ENCODE peak calls at places on chromosomes 11 and 22, in seven cellular contexts. T is activated T-cell treated with anti-CD3 and anti-CD28 coated beads for 1 hour, O is GOT3, L is T-helper 2 cell, I is Ammon's horn, X is NCI-H146, Q is GM13977. N is an unnamed sample.

GRCh38 chr11:79536155-79536917 is 95.5 kb upstream of the TENM4 start:
- DNase-seq in T (no peak), O (no peak), L (no peak), I (no peak), X (no peak), Q (no peak), N (no peak)

GRCh38 chr11:111465400-111465799 is 46.8 kb downstream of the BTG4 start:
- DNase-seq in T (no peak), O (no peak), L (no peak), I (no peak), X (no peak), Q (no peak), N (no peak)

GRCh38 chr22:30582788-30583575 is 8.5 kb upstream of the GAL3ST1 start:
- DNase-seq in T (no peak), O (no peak), L (no peak), I (peak), X (no peak), Q (no peak), N (no peak)

GRCh38 chr11:36638586-36638985 is 40.5 kb upstream of the RAG2 start:
- DNase-seq in T (no peak), O (no peak), L (no peak), I (no peak), X (no peak), Q (no peak), N (no peak)

GRCh38 chr11:69088676-69089146 is 40.0 kb downstream of the TPCN2 start:
- DNase-seq in T (peak), O (no peak), L (peak), I (peak), X (peak), Q (peak), N (peak)

GRCh38 chr22:17841836-17842235 is 67.6 kb upstream of the BID start:
- DNase-seq in T (no peak), O (no peak), L (no peak), I (no peak), X (no peak), Q (no peak), N (no peak)

GRCh38 chr11:117906710-117907109 is 22.5 kb downstream of the TMPRSS13 start:
- DNase-seq in T (no peak), O (no peak), L (no peak), I (no peak), X (no peak), Q (no peak), N (no peak)

GRCh38 chr11:73270089-73270854 is 1.9 kb upstream of the P2RY6 start:
- DNase-seq in T (no peak), O (no peak), L (no peak), I (no peak), X (no peak), Q (no peak), N (no peak)

GRCh38 chr11:112195906-112196305 is 20.6 kb downstream of the BCO2 start:
- DNase-seq in T (no peak), O (no peak), L (no peak), I (no peak), X (no peak), Q (no peak), N (no peak)

GRCh38 chr11:112082729-112083128 is 3.8 kb downstream of the TIMM8B start:
- DNase-seq in T (no peak), O (no peak), L (no peak), I (no peak), X (no peak), Q (no peak), N (no peak)

GRCh38 chr11:133893381-133893780 is 48.1 kb upstream of the SPATA19 start:
- DNase-seq in T (no peak), O (no peak), L (no peak), I (no peak), X (no peak), Q (no peak), N (no peak)

GRCh38 chr11:44615913-44616806 is 50.7 kb downstream of the CD82 start:
- DNase-seq in T (no peak), O (no peak), L (no peak), I (no peak), X (no peak), Q (no peak), N (no peak)

GRCh38 chr22:24697671-24698082 is 76.8 kb downstream of the PIWIL3 start:
- DNase-seq in T (no peak), O (no peak), L (no peak), I (no peak), X (no peak), Q (no peak), N (no peak)

GRCh38 chr11:112334381-112334780 is 73.7 kb upstream of the PLET1 start:
- DNase-seq in T (no peak), O (no peak), L (no peak), I (no peak), X (no peak), Q (no peak), N (no peak)

GRCh38 chr11:68153742-68154141 is 32.6 kb upstream of the CHKA start:
- DNase-seq in T (no peak), O (no peak), L (no peak), I (no peak), X (no peak), Q (no peak), N (no peak)

GRCh38 chr22:49574861-49575702 is 252.6 kb downstream of the BRD1 start:
- DNase-seq in T (no peak), O (no peak), L (no peak), I (no peak), X (no peak), Q (no peak), N (no peak)

GRCh38 chr11:65315204-65315865 is 669 bp downstream of the CDC42EP2 start:
- DNase-seq in T (peak), O (no peak), L (peak), I (peak), X (peak), Q (peak), N (peak)

GRCh38 chr22:41752011-41752975 is 48.2 kb upstream of the CCDC134 start:
- DNase-seq in T (no peak), O (no peak), L (no peak), I (no peak), X (no peak), Q (peak), N (no peak)

GRCh38 chr11:104525416-104525815 is 361.5 kb upstream of the PDGFD start:
- DNase-seq in T (no peak), O (no peak), L (no peak), I (no peak), X (no peak), Q (no peak), N (no peak)

GRCh38 chr11:114358711-114359110 is 41.6 kb downstream of the C11orf71 start:
- DNase-seq in T (no peak), O (no peak), L (no peak), I (no peak), X (no peak), Q (no peak), N (no peak)

GRCh38 chr22:20834206-20834605 is 24.4 kb downstream of the PI4KA start:
- DNase-seq in T (no peak), O (no peak), L (no peak), I (no peak), X (no peak), Q (no peak), N (no peak)

GRCh38 chr22:48746789-48747425 is 1080.8 kb downstream of the BRD1 start:
- DNase-seq in T (no peak), O (no peak), L (no peak), I (no peak), X (no peak), Q (no peak), N (no peak)

GRCh38 chr22:47604563-47604962 is 842.1 kb downstream of the TBC1D22A start:
- DNase-seq in T (no peak), O (no peak), L (no peak), I (no peak), X (no peak), Q (no peak), N (no peak)

GRCh38 chr22:46696614-46697013 is 41.4 kb downstream of the CERK start:
- DNase-seq in T (no peak), O (no peak), L (no peak), I (no peak), X (no peak), Q (no peak), N (no peak)